ENCODE peak calls at places on chromosomes 1 and 21, in four cellular contexts. V is K562, G is HepG2, E is A549. A is an unnamed sample.

GRCh38 chr21:41254090-41254700 is 62.4 kb upstream of the FAM3B start:
- DNase-seq in V (no peak), G (no peak), E (no peak), A (peak; percentile 39)

GRCh38 chr1:232457607-232458006 is 172.3 kb downstream of the SIPA1L2 start:
- DNase-seq in G (no peak), E (no peak), V (no peak), A (no peak)

GRCh38 chr1:27435566-27436203 is 43.3 kb downstream of the GPR3 start:
- DNase-seq in E (no peak), G (no peak), V (no peak), A (no peak)

GRCh38 chr1:18466676-18467075 is 14.1 kb upstream of the KLHDC7A start:
- DNase-seq in V (no peak), E (no peak), G (no peak), A (no peak)

GRCh38 chr1:6108937-6109636 is 63.4 kb downstream of the KCNAB2 start:
- DNase-seq in E (peak; percentile 69), V (no peak), G (peak; percentile 20), A (peak; percentile 39)

GRCh38 chr1:87329756-87330200 is 1.1 kb downstream of the LMO4 start:
- DNase-seq in G (no peak), E (no peak), V (no peak), A (peak; percentile 54)

GRCh38 chr1:180926164-180926981 is 13.7 kb downstream of the KIAA1614 start:
- DNase-seq in E (no peak), V (no peak), G (no peak), A (no peak)

GRCh38 chr1:155179107-155180031 is 5.7 kb downstream of the TRIM46 start:
- DNase-seq in G (no peak), E (no peak), V (no peak), A (no peak)

GRCh38 chr1:241638091-241638682 is 2.0 kb downstream of the CHML start:
- DNase-seq in G (no peak), E (no peak), V (no peak), A (no peak)

GRCh38 chr1:30379684-30380624 is 343.4 kb downstream of the MATN1 start:
- DNase-seq in V (peak; percentile 82), E (peak; percentile 64), G (peak; percentile 49), A (peak; percentile 50)

GRCh38 chr1:115300087-115300856 is 37.8 kb downstream of the NGF start:
- DNase-seq in G (no peak), V (no peak), E (no peak), A (no peak)

GRCh38 chr1:207393610-207394009 is 60.5 kb upstream of the CR2 start:
- DNase-seq in E (peak; percentile 71), G (no peak), V (no peak), A (peak; percentile 91)

GRCh38 chr1:53112271-53112774 is 30.1 kb downstream of the SLC1A7 start:
- DNase-seq in G (peak; percentile 70), E (peak; percentile 67), V (no peak), A (no peak)

GRCh38 chr1:67307251-67308060 is at the start of gene IL12RB2:
- DNase-seq in G (no peak), E (no peak), V (no peak), A (no peak)

GRCh38 chr1:53619088-53619810 is 119.7 kb downstream of the GLIS1 start:
- DNase-seq in V (no peak), E (no peak), G (no peak), A (no peak)

GRCh38 chr1:193448682-193449461 is 262.5 kb upstream of the B3GALT2 start:
- DNase-seq in E (no peak), G (no peak), V (no peak), A (no peak)

GRCh38 chr1:44924835-44925464 is 61.4 kb downstream of the EIF2B3 start:
- DNase-seq in E (peak; percentile 63), G (peak; percentile 48), V (no peak), A (peak; percentile 93)

GRCh38 chr1:231059566-231060193 is 19.6 kb upstream of the FAM89A start:
- DNase-seq in G (no peak), V (no peak), E (no peak), A (peak; percentile 22)

GRCh38 chr1:153545067-153546055 is at the start of gene S100A4:
- DNase-seq in G (peak; percentile 93), E (peak; percentile 94), V (peak; percentile 92), A (peak; percentile 91)

GRCh38 chr1:117803318-117803717 is 126.1 kb downstream of the GDAP2 start:
- DNase-seq in G (no peak), V (no peak), E (no peak), A (no peak)

GRCh38 chr1:96362623-96363022 is 359.0 kb upstream of the PTBP2 start:
- DNase-seq in E (peak; percentile 74), V (no peak), G (peak; percentile 31), A (peak; percentile 84)

GRCh38 chr1:39105061-39105840 is 79.1 kb downstream of the NDUFS5 start:
- DNase-seq in E (peak; percentile 38), V (peak; percentile 87), G (no peak), A (peak; percentile 60)
- TF ChIP-seq MYC in E (no peak), V (no peak), G (peak; percentile 37), A (no peak)

GRCh38 chr1:89975540-89976125 is 19.3 kb upstream of the ZNF326 start:
- DNase-seq in E (no peak), G (no peak), V (no peak), A (peak; percentile 14)

GRCh38 chr1:89974701-89975470 is 20.0 kb upstream of the ZNF326 start:
- DNase-seq in G (peak; percentile 28), E (peak; percentile 78), V (no peak), A (peak; percentile 45)

GRCh38 chr1:89980605-89981004 is 14.3 kb upstream of the ZNF326 start:
- DNase-seq in G (no peak), V (no peak), E (no peak), A (no peak)

GRCh38 chr1:89974211-89974610 is 20.7 kb upstream of the ZNF326 start:
- DNase-seq in G (no peak), E (no peak), V (no peak), A (no peak)

DNA sequence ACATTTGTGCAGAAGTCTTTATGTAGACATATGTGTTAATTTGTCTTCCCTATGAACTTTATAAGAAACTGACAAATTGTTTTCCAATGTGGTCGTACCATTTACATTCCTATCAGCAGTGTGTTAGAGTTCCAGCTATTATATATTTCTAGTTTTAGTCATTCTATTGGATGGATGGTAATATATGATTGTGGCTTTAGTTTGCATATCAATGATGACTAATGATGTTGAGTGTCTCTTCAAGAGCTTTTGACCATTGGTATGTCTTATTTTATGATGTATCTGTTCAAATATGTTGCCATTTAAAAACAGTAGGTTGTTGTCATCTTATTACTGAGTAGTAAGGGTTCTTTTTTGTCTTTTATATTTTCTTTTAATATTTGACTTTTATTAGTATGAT is 16.1 kb upstream of the ZNF326 start:
- DNase-seq in V (no peak), G (no peak), E (no peak), A (no peak)
- TF ChIP-seq JUN in V (no peak), G (no peak), E (no peak), A (no peak)

GRCh38 chr1:78377356-78377928 is 113.3 kb upstream of the PTGFR start:
- DNase-seq in G (no peak), E (no peak), V (no peak), A (no peak)
- TF ChIP-seq MYC in G (no peak), E (no peak), V (no peak), A (no peak)

GRCh38 chr21:25931791-25932190 is 197.0 kb downstream of the GABPA start:
- DNase-seq in G (no peak), E (no peak), V (no peak), A (no peak)

GRCh38 chr21:25938673-25939395 is 204.1 kb downstream of the GABPA start:
- DNase-seq in E (no peak), G (no peak), V (no peak), A (peak; percentile 57)

GRCh38 chr21:25936776-25937175 is 202.0 kb downstream of the GABPA start:
- DNase-seq in V (no peak), E (no peak), G (no peak), A (peak; percentile 66)

GRCh38 chr21:25934130-25934529 is 199.4 kb downstream of the GABPA start:
- DNase-seq in E (no peak), V (no peak), G (no peak), A (no peak)

DNA sequence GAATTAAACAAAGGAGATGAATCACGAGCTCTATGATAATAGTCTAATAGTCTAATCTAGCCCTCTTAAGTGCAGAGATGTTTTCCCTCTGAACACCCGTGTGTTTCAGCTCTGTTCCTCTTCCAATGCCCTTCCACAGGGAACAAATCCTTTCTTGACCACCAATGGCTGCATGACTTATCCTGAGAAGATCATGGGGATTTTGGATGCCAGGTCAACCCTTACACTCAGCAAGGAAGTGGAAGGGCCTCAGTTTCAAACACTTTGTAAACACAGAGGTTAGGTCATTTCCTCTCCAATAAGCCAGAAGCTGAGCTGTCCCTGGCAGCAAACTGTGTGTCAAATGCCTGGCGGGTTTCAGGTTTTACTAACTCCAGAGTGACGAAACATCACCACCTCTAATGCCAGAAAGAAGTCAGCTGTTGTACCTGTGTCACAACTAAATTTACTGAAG is 200.0 kb downstream of the GABPA start:
- DNase-seq in V (no peak), E (peak; percentile 58), G (peak; percentile 44), A (peak; percentile 97)
- TF ChIP-seq JUN in V (no peak), E (no peak), G (no peak), A (peak; percentile 90)